ENCODE peak calls at places on chromosomes 12 and 14, in nine cellular contexts. C is ovary, L is uterus, I is OCI-LY7, H is dorsolateral prefrontal cortex, X is AG09319, A is tibial nerve, J is GM10248, O is HCT116. R is an unnamed sample.

GRCh38 chr12:123122649-123123048 is 28.2 kb downstream of the PITPNM2 start:
- DNase-seq in J (no peak), A (no peak), I (no peak), O (no peak), L (no peak), C (no peak), H (no peak), X (no peak), R (no peak)

GRCh38 chr12:58858030-58858429 is 62.3 kb downstream of the LRIG3 start:
- DNase-seq in C (no peak), X (no peak), I (no peak), H (no peak), A (no peak), O (no peak), L (no peak), J (no peak), R (no peak)

GRCh38 chr12:119594399-119594730 is 791 bp downstream of the TMEM233 start:
- DNase-seq in O (no peak), A (no peak), L (no peak), I (no peak), C (no peak), J (no peak), H (no peak), X (no peak), R (peak)

GRCh38 chr12:2582631-2583616 is 211.8 kb upstream of the FKBP4 start:
- DNase-seq in C (peak), O (peak), J (peak), A (peak), X (no peak), H (peak), L (peak), I (peak), R (peak)

GRCh38 chr12:57694459-57695019 is 607 bp downstream of the OS9 start:
- DNase-seq in X (no peak), J (no peak), C (no peak), A (no peak), L (no peak), I (no peak), O (no peak), H (no peak), R (peak)

GRCh38 chr12:42332301-42332894 is 6.4 kb downstream of the PPHLN1 start:
- DNase-seq in J (peak), O (peak), H (no peak), X (peak), I (peak), L (no peak), C (no peak), A (no peak), R (no peak)

GRCh38 chr12:6735448-6736191 is 11.8 kb downstream of the COPS7A start:
- DNase-seq in I (peak), X (no peak), O (no peak), A (peak), J (peak), H (peak), L (peak), C (peak), R (peak)

GRCh38 chr14:34472706-34473279 is 10.8 kb upstream of the SPTSSA start:
- DNase-seq in X (no peak), H (no peak), O (no peak), L (no peak), I (no peak), J (no peak), C (no peak), A (no peak), R (no peak)

GRCh38 chr12:25975179-25975578 is 16.7 kb downstream of the RASSF8 start:
- DNase-seq in H (no peak), J (no peak), L (no peak), A (no peak), X (no peak), C (no peak), O (no peak), I (no peak), R (no peak)

GRCh38 chr12:127013222-127013621 is 1253.7 kb upstream of the TMEM132C start:
- DNase-seq in X (no peak), J (no peak), L (no peak), A (no peak), H (no peak), C (no peak), I (no peak), O (no peak), R (no peak)

GRCh38 chr12:114780746-114781399 is 96.9 kb upstream of the TBX3 start:
- DNase-seq in H (no peak), A (no peak), O (no peak), L (no peak), J (no peak), C (no peak), I (no peak), X (no peak), R (no peak)

GRCh38 chr14:99603471-99603933 is 505 bp downstream of the CCDC85C start:
- DNase-seq in I (peak), L (peak), H (no peak), A (no peak), C (peak), O (no peak), J (no peak), X (no peak), R (peak)

GRCh38 chr14:99601301-99601945 is 2.6 kb downstream of the CCDC85C start:
- DNase-seq in I (no peak), H (no peak), A (no peak), O (no peak), X (no peak), C (no peak), L (no peak), J (no peak), R (no peak)

GRCh38 chr14:99600232-99600888 is 3.6 kb downstream of the CCDC85C start:
- DNase-seq in O (no peak), I (no peak), J (no peak), C (no peak), L (no peak), X (no peak), H (no peak), A (no peak), R (no peak)

GRCh38 chr14:99602788-99603415 is 1.1 kb downstream of the CCDC85C start:
- DNase-seq in C (no peak), L (no peak), A (no peak), H (no peak), J (no peak), O (no peak), X (no peak), I (no peak), R (no peak)

DNA sequence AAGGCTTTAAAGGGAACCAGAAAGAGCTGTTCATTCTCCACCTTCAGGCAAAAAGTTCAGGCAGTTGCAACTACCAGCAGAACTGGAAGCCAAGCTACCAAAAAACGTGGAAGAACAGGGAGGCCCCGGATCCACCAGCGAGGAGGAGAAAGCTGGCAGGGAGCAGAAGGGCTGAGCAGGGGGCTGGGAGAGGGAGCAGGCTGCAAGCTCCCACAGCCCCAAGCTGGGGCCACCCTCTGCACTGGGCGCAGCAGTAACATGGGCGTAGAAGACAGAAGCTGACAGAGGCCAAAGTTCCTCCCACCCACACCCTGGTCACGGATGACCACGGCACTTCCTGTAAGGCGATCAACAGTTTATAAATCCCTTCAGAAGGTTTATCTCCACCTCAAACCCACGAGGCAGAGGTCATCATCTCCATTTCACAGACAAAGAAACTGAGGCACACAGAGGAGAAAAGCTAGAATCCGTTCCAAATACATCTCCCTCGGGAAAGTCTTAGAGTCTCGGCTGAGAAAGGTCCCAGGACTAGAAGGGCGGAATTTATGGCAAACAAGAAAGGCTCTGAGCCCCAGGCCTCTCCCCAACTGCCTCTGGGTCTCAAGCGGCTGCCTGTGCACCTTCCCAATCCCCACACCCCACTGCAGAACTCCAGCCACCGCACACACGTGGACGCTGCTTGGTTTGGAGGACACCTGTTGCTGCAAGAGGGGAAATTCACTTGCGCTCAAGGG is 1.8 kb downstream of the CCDC85C start:
- DNase-seq in J (no peak), H (no peak), X (no peak), I (no peak), A (no peak), O (no peak), L (no peak), C (no peak), R (no peak)
- TF ChIP-seq CTCF in J (no peak), H (no peak), X (no peak), I (no peak), A (no peak), O (no peak), L (no peak), C (no peak), R (no peak)

GRCh38 chr12:27822076-27822712 is 42.2 kb upstream of the MANSC4 start:
- DNase-seq in A (no peak), X (peak), I (peak), H (no peak), C (no peak), L (no peak), O (peak), J (peak), R (no peak)
- TF ChIP-seq CTCF in A (no peak), X (no peak), I (peak), H (no peak), C (no peak), L (no peak), O (no peak), J (no peak), R (no peak)

GRCh38 chr12:52413787-52414345 is 7.7 kb upstream of the KRT82 start:
- DNase-seq in A (no peak), H (no peak), X (no peak), L (no peak), J (no peak), C (no peak), I (no peak), O (no peak), R (no peak)
- TF ChIP-seq CTCF in A (no peak), H (no peak), X (no peak), L (no peak), J (no peak), C (no peak), I (peak), O (peak), R (no peak)

DNA sequence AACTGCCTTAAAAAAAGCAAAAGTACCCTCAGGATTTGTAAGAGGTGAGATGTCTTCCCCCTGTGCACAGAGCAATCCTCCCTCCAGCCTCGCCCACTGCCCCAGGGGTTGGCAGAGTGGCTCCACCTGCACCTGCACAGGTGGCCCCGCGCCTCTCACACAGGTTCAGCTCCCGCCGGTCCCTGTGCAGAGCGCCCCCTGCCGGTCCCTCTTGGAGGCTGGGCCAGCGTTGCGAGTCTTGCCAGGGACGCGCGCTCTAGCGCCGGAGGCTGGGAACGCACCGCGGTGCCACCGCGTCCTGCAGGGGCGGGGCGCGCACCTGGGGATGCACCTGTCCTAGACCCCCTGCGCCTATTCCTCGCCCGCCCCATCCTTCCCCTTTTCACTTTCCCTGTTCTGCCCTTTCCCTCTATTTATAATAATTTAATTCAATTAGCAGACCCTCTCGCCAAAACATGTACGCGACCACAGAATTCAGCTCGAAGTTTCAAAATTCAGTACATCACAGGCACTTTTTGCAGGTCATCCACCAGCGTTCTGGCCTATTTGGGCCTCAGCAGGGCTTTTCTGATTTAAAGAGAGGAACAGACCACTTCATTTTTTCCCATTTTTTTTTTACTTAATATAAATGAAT is 618.6 kb downstream of the AACS start:
- DNase-seq in A (no peak), L (no peak), O (no peak), X (no peak), J (peak), H (peak), C (no peak), I (peak), R (peak)
- TF ChIP-seq CTCF in A (peak), L (no peak), O (no peak), X (no peak), J (peak), H (peak), C (no peak), I (peak), R (peak)

GRCh38 chr12:79508622-79509021 is 182.1 kb downstream of the PAWR start:
- DNase-seq in L (no peak), C (no peak), I (no peak), A (no peak), J (no peak), H (no peak), O (no peak), X (no peak), R (no peak)
- TF ChIP-seq CTCF in L (no peak), C (no peak), I (no peak), A (no peak), J (no peak), H (no peak), O (no peak), X (no peak), R (no peak)

R was measured in glutamatergic neuron.